ENCODE peak calls at places on chromosome 16, in six cellular contexts. A is cerebellar nuclear complex; J is GM10248; I is activated naive CD4-positive, alpha-beta T cell treated with Interleukin-2 at 50 U/mL for 16 hours; K is Calu3; R is A549. N is an unnamed sample.

GRCh38 chr16:2428051-2428786 is 1.0 kb upstream of the CCNF start:
- DNase-seq in K (peak), A (no peak), J (peak), I (peak), R (no peak), N (peak)

GRCh38 chr16:27690604-27691003 is 140.7 kb downstream of the KATNIP start:
- DNase-seq in J (peak), I (no peak), K (peak), A (no peak), R (no peak), N (no peak)

GRCh38 chr16:80122155-80122554 is 418.6 kb upstream of the DYNLRB2 start:
- DNase-seq in R (no peak), A (no peak), I (no peak), K (no peak), J (no peak), N (no peak)

GRCh38 chr16:59324462-59324861 is 590.3 kb upstream of the GOT2 start:
- DNase-seq in K (no peak), J (no peak), R (peak), I (no peak), A (no peak), N (no peak)

GRCh38 chr16:88831838-88832237 is 20.1 kb upstream of the APRT start:
- DNase-seq in I (no peak), J (no peak), R (no peak), A (no peak), K (no peak), N (no peak)

GRCh38 chr16:3584412-3584811 is 7.2 kb upstream of the NLRC3 start:
- DNase-seq in K (no peak), A (no peak), J (no peak), I (no peak), R (no peak), N (no peak)

GRCh38 chr16:51193879-51194278 is 42.8 kb upstream of the SALL1 start:
- DNase-seq in K (no peak), A (no peak), J (no peak), R (no peak), I (no peak), N (no peak)

GRCh38 chr16:57113042-57113453 is 20.7 kb downstream of the CPNE2 start:
- DNase-seq in A (no peak), K (no peak), I (no peak), J (no peak), R (no peak), N (no peak)

GRCh38 chr16:7140899-7141298 is 191.7 kb upstream of the RBFOX1 start:
- DNase-seq in J (no peak), R (no peak), I (no peak), K (no peak), A (no peak), N (no peak)

GRCh38 chr16:87384162-87384999 is 805 bp upstream of the FBXO31 start:
- DNase-seq in I (no peak), R (peak), A (no peak), K (peak), J (no peak), N (no peak)

GRCh38 chr16:7158481-7158880 is 174.2 kb upstream of the RBFOX1 start:
- DNase-seq in A (no peak), I (no peak), K (no peak), R (no peak), J (no peak), N (no peak)

GRCh38 chr16:1980026-1980769 is 1.1 kb downstream of the NOXO1 start:
- DNase-seq in J (no peak), R (no peak), I (no peak), A (no peak), K (no peak), N (peak)

GRCh38 chr16:85586360-85587145 is 26.6 kb upstream of the GSE1 start:
- DNase-seq in I (no peak), K (no peak), J (no peak), R (no peak), A (no peak), N (no peak)

GRCh38 chr16:82832861-82833260 is 206.1 kb downstream of the CDH13 start:
- DNase-seq in R (no peak), K (no peak), A (no peak), I (no peak), J (no peak), N (no peak)

GRCh38 chr16:69706256-69706974 is 19.9 kb downstream of the NQO1 start:
- DNase-seq in I (no peak), R (no peak), K (no peak), A (no peak), J (no peak), N (no peak)

GRCh38 chr16:30764086-30764485 is 2.0 kb downstream of the RNF40 start:
- DNase-seq in I (no peak), A (no peak), J (no peak), R (no peak), K (no peak), N (no peak)

GRCh38 chr16:16021988-16022682 is 72.7 kb downstream of the ABCC1 start:
- DNase-seq in I (no peak), R (peak), J (no peak), A (peak), K (peak), N (no peak)

GRCh38 chr16:27728691-27729090 is 178.7 kb downstream of the KATNIP start:
- DNase-seq in K (no peak), I (no peak), R (no peak), J (no peak), A (no peak), N (no peak)

GRCh38 chr16:576197-576822 is 6.5 kb downstream of the PIGQ start:
- DNase-seq in J (no peak), A (no peak), I (no peak), R (no peak), K (no peak), N (no peak)

GRCh38 chr16:9612267-9612666 is 520.8 kb downstream of the HAPSTR1 start:
- DNase-seq in J (no peak), A (no peak), I (no peak), R (no peak), K (no peak), N (no peak)

GRCh38 chr16:4574919-4575705 is 19.0 kb downstream of the C16orf96 start:
- DNase-seq in K (no peak), A (no peak), R (no peak), J (peak), I (no peak), N (no peak)

GRCh38 chr16:88617268-88618031 is 20.9 kb upstream of the IL17C start:
- DNase-seq in I (no peak), J (no peak), K (no peak), A (no peak), R (no peak), N (no peak)

GRCh38 chr16:62190426-62190825 is 154.2 kb upstream of the CDH8 start:
- DNase-seq in R (no peak), I (no peak), J (no peak), K (no peak), A (no peak), N (no peak)

GRCh38 chr16:53803998-53804397 is 100.0 kb downstream of the FTO start:
- DNase-seq in I (no peak), K (no peak), A (no peak), R (no peak), J (no peak), N (no peak)

GRCh38 chr16:75761111-75761510 is 34.8 kb upstream of the CPHXL start:
- DNase-seq in A (no peak), I (no peak), K (no peak), R (no peak), J (peak), N (no peak)